ENCODE peak calls at places on chromosome 10, in ten cellular contexts. One of them, this sample, is unnamed.

GRCh38 chr10:125661942-125662515 is 20.9 kb downstream of the TEX36 start:
- DNase-seq in M059J: peak; percentile 96
- DNase-seq in H54: peak; percentile 43
- DNase-seq in DMS 273 treated with DMSO at 0.1 percent for 48 hours: no peak
- DNase-seq in EH: peak; percentile 92
- DNase-seq in GM04504: peak; percentile 83
- DNase-seq in NCI-H524 treated with DMSO at 0.1 percent for 48 hours: no peak
- DNase-seq in HCEC 1CT: peak; percentile 16
- DNase-seq in dermis microvascular lymphatic vessel endothelial cell: no peak
- DNase-seq in ovary: no peak
- DNase-seq in this sample: peak; percentile 93

GRCh38 chr10:17249820-17250219 is 21.8 kb downstream of the VIM start:
- DNase-seq in GM04504: no peak
- DNase-seq in NCI-H524 treated with DMSO at 0.1 percent for 48 hours: no peak
- DNase-seq in EH: peak; percentile 35
- DNase-seq in DMS 273 treated with DMSO at 0.1 percent for 48 hours: no peak
- DNase-seq in HCEC 1CT: peak; percentile 47
- DNase-seq in ovary: no peak
- DNase-seq in dermis microvascular lymphatic vessel endothelial cell: peak; percentile 66
- DNase-seq in M059J: peak; percentile 39
- DNase-seq in H54: no peak
- DNase-seq in this sample: no peak

GRCh38 chr10:86598151-86598550 is 56.2 kb upstream of the OPN4 start:
- DNase-seq in M059J: no peak
- DNase-seq in DMS 273 treated with DMSO at 0.1 percent for 48 hours: no peak
- DNase-seq in dermis microvascular lymphatic vessel endothelial cell: no peak
- DNase-seq in NCI-H524 treated with DMSO at 0.1 percent for 48 hours: no peak
- DNase-seq in H54: no peak
- DNase-seq in HCEC 1CT: no peak
- DNase-seq in EH: peak; percentile 10
- DNase-seq in ovary: no peak
- DNase-seq in GM04504: no peak
- DNase-seq in this sample: no peak

GRCh38 chr10:97925308-97925938 is 75.8 kb downstream of the GOLGA7B start:
- DNase-seq in EH: no peak
- DNase-seq in H54: no peak
- DNase-seq in NCI-H524 treated with DMSO at 0.1 percent for 48 hours: no peak
- DNase-seq in HCEC 1CT: no peak
- DNase-seq in DMS 273 treated with DMSO at 0.1 percent for 48 hours: no peak
- DNase-seq in ovary: no peak
- DNase-seq in M059J: no peak
- DNase-seq in GM04504: no peak
- DNase-seq in dermis microvascular lymphatic vessel endothelial cell: no peak
- DNase-seq in this sample: no peak

GRCh38 chr10:132151286-132151950 is 35.3 kb upstream of the DPYSL4 start:
- DNase-seq in EH: no peak
- DNase-seq in NCI-H524 treated with DMSO at 0.1 percent for 48 hours: no peak
- DNase-seq in HCEC 1CT: no peak
- DNase-seq in M059J: no peak
- DNase-seq in H54: no peak
- DNase-seq in GM04504: no peak
- DNase-seq in DMS 273 treated with DMSO at 0.1 percent for 48 hours: no peak
- DNase-seq in ovary: no peak
- DNase-seq in dermis microvascular lymphatic vessel endothelial cell: no peak
- DNase-seq in this sample: no peak

GRCh38 chr10:108982141-108982540 is 941.2 kb downstream of the XPNPEP1 start:
- DNase-seq in EH: no peak
- DNase-seq in HCEC 1CT: peak; percentile 3
- DNase-seq in M059J: peak; percentile 3
- DNase-seq in dermis microvascular lymphatic vessel endothelial cell: no peak
- DNase-seq in ovary: no peak
- DNase-seq in DMS 273 treated with DMSO at 0.1 percent for 48 hours: no peak
- DNase-seq in H54: no peak
- DNase-seq in GM04504: no peak
- DNase-seq in NCI-H524 treated with DMSO at 0.1 percent for 48 hours: no peak
- DNase-seq in this sample: no peak

GRCh38 chr10:78543749-78544446 is 510.2 kb downstream of the RPS24 start:
- DNase-seq in HCEC 1CT: no peak
- DNase-seq in ovary: peak; percentile 76
- DNase-seq in H54: no peak
- DNase-seq in DMS 273 treated with DMSO at 0.1 percent for 48 hours: no peak
- DNase-seq in GM04504: peak; percentile 88
- DNase-seq in EH: peak; percentile 94
- DNase-seq in NCI-H524 treated with DMSO at 0.1 percent for 48 hours: no peak
- DNase-seq in dermis microvascular lymphatic vessel endothelial cell: no peak
- DNase-seq in M059J: peak; percentile 53
- DNase-seq in this sample: no peak

GRCh38 chr10:11861811-11862210 is 38.7 kb downstream of the PROSER2 start:
- DNase-seq in DMS 273 treated with DMSO at 0.1 percent for 48 hours: no peak
- DNase-seq in dermis microvascular lymphatic vessel endothelial cell: no peak
- DNase-seq in ovary: no peak
- DNase-seq in H54: no peak
- DNase-seq in NCI-H524 treated with DMSO at 0.1 percent for 48 hours: no peak
- DNase-seq in GM04504: no peak
- DNase-seq in HCEC 1CT: no peak
- DNase-seq in EH: no peak
- DNase-seq in M059J: no peak
- DNase-seq in this sample: no peak

GRCh38 chr10:98956576-98957260 is 278.9 kb downstream of the HPSE2 start:
- DNase-seq in dermis microvascular lymphatic vessel endothelial cell: no peak
- DNase-seq in EH: peak; percentile 74
- DNase-seq in GM04504: no peak
- DNase-seq in HCEC 1CT: peak; percentile 83
- DNase-seq in DMS 273 treated with DMSO at 0.1 percent for 48 hours: no peak
- DNase-seq in NCI-H524 treated with DMSO at 0.1 percent for 48 hours: no peak
- DNase-seq in M059J: peak; percentile 76
- DNase-seq in ovary: no peak
- DNase-seq in H54: no peak
- DNase-seq in this sample: no peak

GRCh38 chr10:132233501-132234075 is 46.8 kb downstream of the DPYSL4 start:
- DNase-seq in DMS 273 treated with DMSO at 0.1 percent for 48 hours: peak; percentile 10
- DNase-seq in HCEC 1CT: no peak
- DNase-seq in H54: no peak
- DNase-seq in GM04504: no peak
- DNase-seq in dermis microvascular lymphatic vessel endothelial cell: no peak
- DNase-seq in M059J: no peak
- DNase-seq in EH: no peak
- DNase-seq in NCI-H524 treated with DMSO at 0.1 percent for 48 hours: no peak
- DNase-seq in ovary: no peak
- DNase-seq in this sample: no peak

GRCh38 chr10:31186225-31187010 is 132.6 kb upstream of the ZEB1 start:
- DNase-seq in M059J: peak; percentile 26
- DNase-seq in DMS 273 treated with DMSO at 0.1 percent for 48 hours: no peak
- DNase-seq in ovary: no peak
- DNase-seq in GM04504: no peak
- DNase-seq in EH: no peak
- DNase-seq in HCEC 1CT: no peak
- DNase-seq in H54: no peak
- DNase-seq in NCI-H524 treated with DMSO at 0.1 percent for 48 hours: no peak
- DNase-seq in dermis microvascular lymphatic vessel endothelial cell: peak; percentile 83
- DNase-seq in this sample: peak; percentile 3

GRCh38 chr10:116237260-116237659 is 35.7 kb downstream of the GFRA1 start:
- DNase-seq in HCEC 1CT: no peak
- DNase-seq in DMS 273 treated with DMSO at 0.1 percent for 48 hours: no peak
- DNase-seq in H54: no peak
- DNase-seq in ovary: no peak
- DNase-seq in NCI-H524 treated with DMSO at 0.1 percent for 48 hours: no peak
- DNase-seq in EH: peak; percentile 15
- DNase-seq in GM04504: no peak
- DNase-seq in dermis microvascular lymphatic vessel endothelial cell: no peak
- DNase-seq in M059J: no peak
- DNase-seq in this sample: no peak

GRCh38 chr10:97095701-97096300 is 90.0 kb downstream of the SLIT1 start:
- DNase-seq in ovary: no peak
- DNase-seq in H54: no peak
- DNase-seq in GM04504: no peak
- DNase-seq in NCI-H524 treated with DMSO at 0.1 percent for 48 hours: no peak
- DNase-seq in M059J: no peak
- DNase-seq in DMS 273 treated with DMSO at 0.1 percent for 48 hours: no peak
- DNase-seq in dermis microvascular lymphatic vessel endothelial cell: no peak
- DNase-seq in EH: no peak
- DNase-seq in HCEC 1CT: no peak
- DNase-seq in this sample: no peak

GRCh38 chr10:96967847-96968246 is 135.7 kb downstream of the LCOR start:
- DNase-seq in HCEC 1CT: peak; percentile 38
- DNase-seq in NCI-H524 treated with DMSO at 0.1 percent for 48 hours: no peak
- DNase-seq in DMS 273 treated with DMSO at 0.1 percent for 48 hours: no peak
- DNase-seq in H54: no peak
- DNase-seq in GM04504: peak; percentile 10
- DNase-seq in EH: peak; percentile 83
- DNase-seq in M059J: peak; percentile 44
- DNase-seq in dermis microvascular lymphatic vessel endothelial cell: no peak
- DNase-seq in ovary: no peak
- DNase-seq in this sample: no peak

GRCh38 chr10:21314906-21315305 is 210.6 kb downstream of the SKIDA1 start:
- DNase-seq in EH: no peak
- DNase-seq in DMS 273 treated with DMSO at 0.1 percent for 48 hours: no peak
- DNase-seq in M059J: no peak
- DNase-seq in HCEC 1CT: no peak
- DNase-seq in NCI-H524 treated with DMSO at 0.1 percent for 48 hours: no peak
- DNase-seq in H54: no peak
- DNase-seq in dermis microvascular lymphatic vessel endothelial cell: no peak
- DNase-seq in ovary: peak; percentile 27
- DNase-seq in GM04504: no peak
- DNase-seq in this sample: no peak

GRCh38 chr10:18290651-18291313 is 150.6 kb downstream of the CACNB2 start:
- DNase-seq in H54: no peak
- DNase-seq in ovary: no peak
- DNase-seq in dermis microvascular lymphatic vessel endothelial cell: no peak
- DNase-seq in GM04504: no peak
- DNase-seq in NCI-H524 treated with DMSO at 0.1 percent for 48 hours: peak; percentile 28
- DNase-seq in M059J: no peak
- DNase-seq in EH: no peak
- DNase-seq in HCEC 1CT: no peak
- DNase-seq in DMS 273 treated with DMSO at 0.1 percent for 48 hours: no peak
- DNase-seq in this sample: no peak

GRCh38 chr10:70034252-70034651 is 18.4 kb upstream of the MACROH2A2 start:
- DNase-seq in M059J: no peak
- DNase-seq in dermis microvascular lymphatic vessel endothelial cell: no peak
- DNase-seq in H54: no peak
- DNase-seq in ovary: no peak
- DNase-seq in HCEC 1CT: no peak
- DNase-seq in NCI-H524 treated with DMSO at 0.1 percent for 48 hours: peak; percentile 2
- DNase-seq in DMS 273 treated with DMSO at 0.1 percent for 48 hours: peak; percentile 28
- DNase-seq in EH: peak; percentile 2
- DNase-seq in GM04504: no peak
- DNase-seq in this sample: no peak

GRCh38 chr10:60502621-60503020 is 112.9 kb upstream of the ANK3 start:
- DNase-seq in GM04504: no peak
- DNase-seq in NCI-H524 treated with DMSO at 0.1 percent for 48 hours: no peak
- DNase-seq in EH: no peak
- DNase-seq in ovary: no peak
- DNase-seq in H54: no peak
- DNase-seq in DMS 273 treated with DMSO at 0.1 percent for 48 hours: no peak
- DNase-seq in M059J: no peak
- DNase-seq in dermis microvascular lymphatic vessel endothelial cell: no peak
- DNase-seq in HCEC 1CT: no peak
- DNase-seq in this sample: no peak

GRCh38 chr10:130546841-130547240 is 410.6 kb downstream of the GLRX3 start:
- DNase-seq in DMS 273 treated with DMSO at 0.1 percent for 48 hours: no peak
- DNase-seq in NCI-H524 treated with DMSO at 0.1 percent for 48 hours: no peak
- DNase-seq in ovary: no peak
- DNase-seq in EH: no peak
- DNase-seq in HCEC 1CT: no peak
- DNase-seq in M059J: no peak
- DNase-seq in H54: no peak
- DNase-seq in dermis microvascular lymphatic vessel endothelial cell: no peak
- DNase-seq in GM04504: no peak
- DNase-seq in this sample: no peak

GRCh38 chr10:24814568-24815313 is 91.1 kb upstream of the ARHGAP21 start:
- DNase-seq in DMS 273 treated with DMSO at 0.1 percent for 48 hours: no peak
- DNase-seq in ovary: no peak
- DNase-seq in H54: peak; percentile 27
- DNase-seq in EH: peak; percentile 59
- DNase-seq in GM04504: no peak
- DNase-seq in NCI-H524 treated with DMSO at 0.1 percent for 48 hours: no peak
- DNase-seq in M059J: peak; percentile 85
- DNase-seq in dermis microvascular lymphatic vessel endothelial cell: peak; percentile 44
- DNase-seq in HCEC 1CT: peak; percentile 47
- DNase-seq in this sample: peak; percentile 90

GRCh38 chr10:122258136-122259074 is 12.7 kb upstream of the BTBD16 start:
- DNase-seq in HCEC 1CT: peak; percentile 17
- DNase-seq in H54: no peak
- DNase-seq in ovary: no peak
- DNase-seq in DMS 273 treated with DMSO at 0.1 percent for 48 hours: no peak
- DNase-seq in NCI-H524 treated with DMSO at 0.1 percent for 48 hours: no peak
- DNase-seq in EH: peak; percentile 60
- DNase-seq in M059J: peak; percentile 59
- DNase-seq in dermis microvascular lymphatic vessel endothelial cell: peak; percentile 17
- DNase-seq in GM04504: no peak
- DNase-seq in this sample: no peak

GRCh38 chr10:44980309-44981171 is 1.9 kb upstream of the DEPP1 start:
- DNase-seq in ovary: peak; percentile 11
- DNase-seq in H54: no peak
- DNase-seq in NCI-H524 treated with DMSO at 0.1 percent for 48 hours: no peak
- DNase-seq in EH: no peak
- DNase-seq in DMS 273 treated with DMSO at 0.1 percent for 48 hours: no peak
- DNase-seq in dermis microvascular lymphatic vessel endothelial cell: peak; percentile 84
- DNase-seq in M059J: peak; percentile 23
- DNase-seq in HCEC 1CT: no peak
- DNase-seq in GM04504: no peak
- DNase-seq in this sample: no peak

GRCh38 chr10:30103595-30104310 is 44.4 kb upstream of the JCAD start:
- DNase-seq in GM04504: no peak
- DNase-seq in M059J: peak; percentile 33
- DNase-seq in DMS 273 treated with DMSO at 0.1 percent for 48 hours: no peak
- DNase-seq in dermis microvascular lymphatic vessel endothelial cell: peak; percentile 56
- DNase-seq in NCI-H524 treated with DMSO at 0.1 percent for 48 hours: no peak
- DNase-seq in HCEC 1CT: peak; percentile 38
- DNase-seq in H54: no peak
- DNase-seq in ovary: no peak
- DNase-seq in EH: no peak
- DNase-seq in this sample: peak; percentile 74

GRCh38 chr10:8173866-8174243 is 119.4 kb downstream of the GATA3 start:
- DNase-seq in HCEC 1CT: no peak
- DNase-seq in dermis microvascular lymphatic vessel endothelial cell: no peak
- DNase-seq in H54: no peak
- DNase-seq in M059J: no peak
- DNase-seq in NCI-H524 treated with DMSO at 0.1 percent for 48 hours: no peak
- DNase-seq in ovary: no peak
- DNase-seq in EH: no peak
- DNase-seq in GM04504: no peak
- DNase-seq in DMS 273 treated with DMSO at 0.1 percent for 48 hours: no peak
- DNase-seq in this sample: no peak

GRCh38 chr10:68218786-68219185 is 13.1 kb downstream of the ATOH7 start:
- DNase-seq in ovary: no peak
- DNase-seq in EH: no peak
- DNase-seq in DMS 273 treated with DMSO at 0.1 percent for 48 hours: no peak
- DNase-seq in GM04504: no peak
- DNase-seq in M059J: no peak
- DNase-seq in H54: no peak
- DNase-seq in dermis microvascular lymphatic vessel endothelial cell: no peak
- DNase-seq in HCEC 1CT: no peak
- DNase-seq in NCI-H524 treated with DMSO at 0.1 percent for 48 hours: no peak
- DNase-seq in this sample: no peak

GRCh38 chr10:124722812-124723783 is 21.1 kb downstream of the FAM53B start:
- DNase-seq in HCEC 1CT: no peak
- DNase-seq in EH: no peak
- DNase-seq in M059J: no peak
- DNase-seq in NCI-H524 treated with DMSO at 0.1 percent for 48 hours: no peak
- DNase-seq in dermis microvascular lymphatic vessel endothelial cell: peak; percentile 46
- DNase-seq in H54: no peak
- DNase-seq in GM04504: no peak
- DNase-seq in DMS 273 treated with DMSO at 0.1 percent for 48 hours: no peak
- DNase-seq in ovary: no peak
- DNase-seq in this sample: no peak

GRCh38 chr10:84845628-84846261 is 517.4 kb downstream of the CCSER2 start:
- DNase-seq in HCEC 1CT: no peak
- DNase-seq in ovary: no peak
- DNase-seq in H54: no peak
- DNase-seq in GM04504: no peak
- DNase-seq in M059J: no peak
- DNase-seq in dermis microvascular lymphatic vessel endothelial cell: no peak
- DNase-seq in EH: no peak
- DNase-seq in DMS 273 treated with DMSO at 0.1 percent for 48 hours: no peak
- DNase-seq in NCI-H524 treated with DMSO at 0.1 percent for 48 hours: no peak
- DNase-seq in this sample: no peak

GRCh38 chr10:73248259-73248724 is 1.2 kb upstream of the DNAJC9 start:
- DNase-seq in ovary: no peak
- DNase-seq in HCEC 1CT: peak; percentile 59
- DNase-seq in DMS 273 treated with DMSO at 0.1 percent for 48 hours: no peak
- DNase-seq in M059J: no peak
- DNase-seq in NCI-H524 treated with DMSO at 0.1 percent for 48 hours: no peak
- DNase-seq in EH: peak; percentile 11
- DNase-seq in GM04504: no peak
- DNase-seq in dermis microvascular lymphatic vessel endothelial cell: no peak
- DNase-seq in H54: no peak
- DNase-seq in this sample: no peak